ENCODE peak calls at places on chromosome 13, in nine cellular contexts. V is GM23338, T is ascending aorta, Y is choroid plexus epithelial cell, H is Caco-2, R is IMR-90, N is neural progenitor cell, A is HCT116, M is A549. P is an unnamed sample.

GRCh38 chr13:77309254-77309653 is 17.6 kb downstream of the MYCBP2 start:
- DNase-seq in V (no peak), T (no peak), Y (peak), H (no peak), R (no peak), N (no peak), A (no peak), M (no peak), P (no peak)

GRCh38 chr13:69474286-69474685 is 633.3 kb upstream of the ATXN8OS start:
- DNase-seq in V (no peak), T (no peak), Y (no peak), H (no peak), R (no peak), N (no peak), A (no peak), M (no peak), P (no peak)

GRCh38 chr13:60143775-60144174 is 20.0 kb downstream of the DIAPH3 start:
- DNase-seq in V (peak), T (no peak), Y (no peak), H (no peak), R (no peak), N (no peak), A (no peak), M (no peak), P (peak)

GRCh38 chr13:106602178-106602577 is 34.2 kb upstream of the ARGLU1 start:
- DNase-seq in V (no peak), T (no peak), Y (no peak), H (no peak), R (no peak), N (no peak), A (no peak), M (no peak), P (no peak)

GRCh38 chr13:51848674-51849073 is 3.7 kb upstream of the TMEM272 start:
- DNase-seq in V (no peak), T (no peak), Y (peak), H (no peak), R (peak), N (no peak), A (no peak), M (no peak), P (peak)

GRCh38 chr13:73275163-73275562 is 216.4 kb downstream of the KLF5 start:
- DNase-seq in V (peak), T (no peak), Y (no peak), H (no peak), R (no peak), N (no peak), A (no peak), M (no peak), P (no peak)

GRCh38 chr13:113746143-113746525 is 12.9 kb upstream of the TMEM255B start:
- DNase-seq in V (peak), T (no peak), Y (no peak), H (peak), R (no peak), N (no peak), A (no peak), M (peak), P (no peak)

GRCh38 chr13:94520001-94520400 is 40.5 kb upstream of the DCT start:
- DNase-seq in V (no peak), T (no peak), Y (no peak), H (no peak), R (no peak), N (no peak), A (no peak), M (no peak), P (no peak)

GRCh38 chr13:111385182-111385857 is 64.9 kb downstream of the TEX29 start:
- DNase-seq in V (no peak), T (no peak), Y (no peak), H (no peak), R (no peak), N (no peak), A (no peak), M (no peak), P (no peak)

GRCh38 chr13:42322806-42323205 is 50.9 kb downstream of the AKAP11 start:
- DNase-seq in V (no peak), T (no peak), Y (no peak), H (no peak), R (no peak), N (no peak), A (no peak), M (no peak), P (no peak)

GRCh38 chr13:79765331-79765730 is 284.4 kb downstream of the NDFIP2 start:
- DNase-seq in V (no peak), T (no peak), Y (no peak), H (no peak), R (no peak), N (no peak), A (no peak), M (no peak), P (no peak)

GRCh38 chr13:105838231-105838630 is 697.2 kb downstream of the EFNB2 start:
- DNase-seq in V (no peak), T (no peak), Y (no peak), H (no peak), R (no peak), N (no peak), A (no peak), M (no peak), P (no peak)

GRCh38 chr13:73819711-73820110 is 314.5 kb downstream of the KLF12 start:
- DNase-seq in V (no peak), T (no peak), Y (no peak), H (peak), R (no peak), N (no peak), A (no peak), M (no peak), P (no peak)

GRCh38 chr13:76813874-76814273 is 72.3 kb downstream of the KCTD12 start:
- DNase-seq in V (no peak), T (no peak), Y (no peak), H (no peak), R (no peak), N (no peak), A (no peak), M (peak), P (no peak)

GRCh38 chr13:33727356-33728083 is 90.4 kb upstream of the RFC3 start:
- DNase-seq in V (no peak), T (no peak), Y (no peak), H (no peak), R (no peak), N (no peak), A (no peak), M (no peak), P (no peak)

GRCh38 chr13:111043575-111043982 is 71.5 kb upstream of the ARHGEF7 start:
- DNase-seq in V (no peak), T (no peak), Y (peak), H (no peak), R (no peak), N (no peak), A (no peak), M (no peak), P (peak)

GRCh38 chr13:114236224-114236623 is 1.5 kb downstream of the CDC16 start:
- DNase-seq in V (no peak), T (no peak), Y (no peak), H (no peak), R (no peak), N (no peak), A (no peak), M (no peak), P (no peak)

GRCh38 chr13:25084101-25084500 is 11.8 kb upstream of the PABPC3 start:
- DNase-seq in V (no peak), T (no peak), Y (no peak), H (no peak), R (no peak), N (no peak), A (no peak), M (no peak), P (no peak)

GRCh38 chr13:97018029-97018819 is 23.9 kb upstream of the OXGR1 start:
- DNase-seq in V (peak), T (no peak), Y (peak), H (peak), R (peak), N (peak), A (peak), M (peak), P (peak)

GRCh38 chr13:64428196-64428595 is 2801.9 kb downstream of the PCDH9 start:
- DNase-seq in V (no peak), T (no peak), Y (no peak), H (no peak), R (peak), N (peak), A (no peak), M (peak), P (peak)

GRCh38 chr13:40549500-40550094 is 116.8 kb downstream of the FOXO1 start:
- DNase-seq in V (no peak), T (no peak), Y (no peak), H (peak), R (no peak), N (no peak), A (no peak), M (no peak), P (peak)

GRCh38 chr13:27526516-27526915 is 76.2 kb upstream of the MTIF3 start:
- DNase-seq in V (no peak), T (no peak), Y (no peak), H (no peak), R (no peak), N (no peak), A (no peak), M (no peak), P (no peak)

GRCh38 chr13:23547000-23547590 is 23.1 kb upstream of the TNFRSF19 start:
- DNase-seq in V (peak), T (no peak), Y (peak), H (no peak), R (peak), N (peak), A (no peak), M (no peak), P (peak)
- H3K4me3 ChIP-seq in V (peak), T (peak), Y (peak), H (no peak), R (peak), N (peak), A (no peak), M (peak), P (peak)

GRCh38 chr13:107827840-107828549 is 387.3 kb downstream of the LIG4 start:
- DNase-seq in V (no peak), T (no peak), Y (peak), H (no peak), R (no peak), N (no peak), A (no peak), M (no peak), P (no peak)
- TF ChIP-seq CTCF in V (no peak), T (no peak), Y (no peak), H (no peak), R (no peak), N (no peak), A (no peak), M (no peak), P (no peak)

GRCh38 chr13:34749046-34749445 is 193.0 kb upstream of the NBEA start:
- DNase-seq in V (no peak), T (no peak), Y (no peak), H (no peak), R (no peak), N (no peak), A (no peak), M (no peak), P (no peak)

GRCh38 chr13:34748561-34748960 is 193.5 kb upstream of the NBEA start:
- DNase-seq in V (no peak), T (no peak), Y (no peak), H (no peak), R (no peak), N (no peak), A (no peak), M (no peak), P (no peak)

GRCh38 chr13:34748078-34748477 is 194.0 kb upstream of the NBEA start:
- DNase-seq in V (no peak), T (no peak), Y (peak), H (no peak), R (no peak), N (no peak), A (no peak), M (no peak), P (peak)

GRCh38 chr13:34750078-34750703 is 191.9 kb upstream of the NBEA start:
- DNase-seq in V (peak), T (no peak), Y (peak), H (no peak), R (no peak), N (peak), A (no peak), M (no peak), P (peak)

GRCh38 chr13:34747507-34747906 is 194.6 kb upstream of the NBEA start:
- DNase-seq in V (no peak), T (no peak), Y (no peak), H (no peak), R (no peak), N (no peak), A (no peak), M (no peak), P (peak)
- H3K4me3 ChIP-seq in V (no peak), T (no peak), Y (no peak), H (no peak), R (no peak), N (no peak), A (no peak), M (no peak), P (no peak)

GRCh38 chr13:109271991-109272454 is 514.4 kb downstream of the IRS2 start:
- DNase-seq in V (no peak), T (no peak), Y (peak), H (peak), R (no peak), N (peak), A (peak), M (peak), P (no peak)
- TF ChIP-seq CTCF in V (no peak), T (no peak), Y (no peak), H (no peak), R (no peak), N (no peak), A (no peak), M (no peak), P (no peak)

GRCh38 chr13:26280295-26280694 is 26.4 kb downstream of the CDK8 start:
- DNase-seq in V (no peak), T (no peak), Y (peak), H (no peak), R (peak), N (no peak), A (no peak), M (no peak), P (peak)

GRCh38 chr13:26280822-26281221 is 26.9 kb downstream of the CDK8 start:
- DNase-seq in V (peak), T (no peak), Y (peak), H (peak), R (no peak), N (no peak), A (no peak), M (no peak), P (peak)
- H3K4me3 ChIP-seq in V (no peak), T (no peak), Y (no peak), H (no peak), R (no peak), N (no peak), A (no peak), M (no peak), P (no peak)

GRCh38 chr13:91493442-91493841 is 95.0 kb downstream of the GPC5 start:
- DNase-seq in V (no peak), T (no peak), Y (no peak), H (no peak), R (no peak), N (no peak), A (no peak), M (no peak), P (no peak)
- TF ChIP-seq CTCF in V (no peak), T (no peak), Y (no peak), H (no peak), R (no peak), N (no peak), A (no peak), M (no peak), P (no peak)

GRCh38 chr13:21075303-21076264 is 14.2 kb upstream of the LATS2 start:
- DNase-seq in V (peak), T (no peak), Y (peak), H (no peak), R (no peak), N (peak), A (no peak), M (no peak), P (no peak)
- H3K4me3 ChIP-seq in V (peak), T (peak), Y (peak), H (no peak), R (no peak), N (peak), A (no peak), M (peak), P (peak)

GRCh38 chr13:30453727-30454126 is 12.0 kb downstream of the HMGB1 start:
- DNase-seq in V (no peak), T (no peak), Y (peak), H (no peak), R (peak), N (no peak), A (no peak), M (peak), P (peak)
- TF ChIP-seq CTCF in V (no peak), T (no peak), Y (peak), H (peak), R (peak), N (no peak), A (no peak), M (peak), P (peak)

GRCh38 chr13:46894534-46894906 is 2.3 kb downstream of the HTR2A start:
- DNase-seq in V (no peak), T (no peak), Y (no peak), H (no peak), R (no peak), N (no peak), A (no peak), M (no peak), P (no peak)
- H3K4me3 ChIP-seq in V (peak), T (peak), Y (peak), H (no peak), R (peak), N (peak), A (no peak), M (peak), P (peak)